ENCODE peak calls at places on chromosomes 12 and 14, in six cellular contexts. One of them, this sample, is unnamed.

GRCh38 chr14:104721704-104722431 is 2.2 kb upstream of the ADSS1 start:
- DNase-seq in GM04504: no peak
- DNase-seq in frontal cortex: peak
- DNase-seq in H9: no peak
- DNase-seq in head of caudate nucleus: no peak
- DNase-seq in AG04450: no peak
- DNase-seq in this sample: no peak

GRCh38 chr14:93999573-93999972 is 2.5 kb downstream of the CCDC197 start:
- DNase-seq in GM04504: no peak
- DNase-seq in frontal cortex: no peak
- DNase-seq in H9: no peak
- DNase-seq in head of caudate nucleus: no peak
- DNase-seq in AG04450: no peak
- DNase-seq in this sample: no peak

GRCh38 chr12:109098671-109099070 is 1.3 kb downstream of the UNG start:
- DNase-seq in GM04504: no peak
- DNase-seq in frontal cortex: no peak
- DNase-seq in H9: no peak
- DNase-seq in head of caudate nucleus: no peak
- DNase-seq in AG04450: no peak
- DNase-seq in this sample: no peak

GRCh38 chr14:93304771-93305170 is 28.1 kb downstream of the BTBD7 start:
- DNase-seq in GM04504: no peak
- DNase-seq in frontal cortex: no peak
- DNase-seq in H9: no peak
- DNase-seq in head of caudate nucleus: no peak
- DNase-seq in AG04450: no peak
- DNase-seq in this sample: peak

GRCh38 chr12:6631549-6631961 is 4.2 kb downstream of the LPAR5 start:
- DNase-seq in GM04504: no peak
- DNase-seq in frontal cortex: no peak
- DNase-seq in H9: no peak
- DNase-seq in head of caudate nucleus: no peak
- DNase-seq in AG04450: no peak
- DNase-seq in this sample: no peak

GRCh38 chr12:60231976-60232907 is 636.4 kb downstream of the SLC16A7 start:
- DNase-seq in GM04504: no peak
- DNase-seq in frontal cortex: no peak
- DNase-seq in H9: no peak
- DNase-seq in head of caudate nucleus: no peak
- DNase-seq in AG04450: no peak
- DNase-seq in this sample: no peak

GRCh38 chr12:53683983-53684382 is 8.1 kb upstream of the ATP5MC2 start:
- DNase-seq in GM04504: no peak
- DNase-seq in frontal cortex: no peak
- DNase-seq in H9: no peak
- DNase-seq in head of caudate nucleus: no peak
- DNase-seq in AG04450: no peak
- DNase-seq in this sample: no peak

GRCh38 chr12:115251727-115252126 is 567.8 kb upstream of the TBX3 start:
- DNase-seq in GM04504: no peak
- DNase-seq in frontal cortex: no peak
- DNase-seq in H9: no peak
- DNase-seq in head of caudate nucleus: no peak
- DNase-seq in AG04450: no peak
- DNase-seq in this sample: peak

GRCh38 chr14:77376380-77376770 is 519 bp downstream of the TMED8 start:
- DNase-seq in GM04504: no peak
- DNase-seq in frontal cortex: no peak
- DNase-seq in H9: peak
- DNase-seq in head of caudate nucleus: peak
- DNase-seq in AG04450: no peak
- DNase-seq in this sample: no peak

GRCh38 chr12:26940820-26941219 is 2.5 kb downstream of the FGFR1OP2 start:
- DNase-seq in GM04504: no peak
- DNase-seq in frontal cortex: no peak
- DNase-seq in H9: no peak
- DNase-seq in head of caudate nucleus: peak
- DNase-seq in AG04450: no peak
- DNase-seq in this sample: peak

GRCh38 chr14:52835122-52835903 is 43.9 kb upstream of the GNPNAT1 start:
- DNase-seq in GM04504: no peak
- DNase-seq in frontal cortex: no peak
- DNase-seq in H9: peak
- DNase-seq in head of caudate nucleus: peak
- DNase-seq in AG04450: no peak
- DNase-seq in this sample: peak

GRCh38 chr12:114689075-114689994 is 5.4 kb upstream of the TBX3 start:
- DNase-seq in GM04504: no peak
- DNase-seq in frontal cortex: no peak
- DNase-seq in H9: no peak
- DNase-seq in head of caudate nucleus: no peak
- DNase-seq in AG04450: no peak
- DNase-seq in this sample: no peak

GRCh38 chr12:12470751-12471300 is 91.8 kb downstream of the DUSP16 start:
- DNase-seq in GM04504: no peak
- DNase-seq in frontal cortex: no peak
- DNase-seq in H9: no peak
- DNase-seq in head of caudate nucleus: no peak
- DNase-seq in AG04450: no peak
- DNase-seq in this sample: no peak

GRCh38 chr12:96210376-96211055 is 16.3 kb downstream of the ELK3 start:
- DNase-seq in GM04504: no peak
- DNase-seq in frontal cortex: no peak
- DNase-seq in H9: no peak
- DNase-seq in head of caudate nucleus: no peak
- DNase-seq in AG04450: no peak
- DNase-seq in this sample: no peak

GRCh38 chr12:13258717-13259119 is 62.2 kb downstream of the EMP1 start:
- DNase-seq in GM04504: no peak
- DNase-seq in frontal cortex: no peak
- DNase-seq in H9: no peak
- DNase-seq in head of caudate nucleus: no peak
- DNase-seq in AG04450: no peak
- DNase-seq in this sample: no peak

GRCh38 chr12:125220404-125221273 is 155.4 kb downstream of the AACS start:
- DNase-seq in GM04504: no peak
- DNase-seq in frontal cortex: no peak
- DNase-seq in H9: no peak
- DNase-seq in head of caudate nucleus: peak
- DNase-seq in AG04450: no peak
- DNase-seq in this sample: no peak

GRCh38 chr14:89372156-89372555 is 44.9 kb downstream of the FOXN3 start:
- DNase-seq in GM04504: no peak
- DNase-seq in frontal cortex: no peak
- DNase-seq in H9: no peak
- DNase-seq in head of caudate nucleus: no peak
- DNase-seq in AG04450: no peak
- DNase-seq in this sample: no peak

GRCh38 chr12:29133141-29133540 is 15.9 kb upstream of the FAR2 start:
- DNase-seq in GM04504: no peak
- DNase-seq in frontal cortex: no peak
- DNase-seq in H9: no peak
- DNase-seq in head of caudate nucleus: no peak
- DNase-seq in AG04450: no peak
- DNase-seq in this sample: no peak

GRCh38 chr12:49720214-49720613 is 13.0 kb upstream of the FMNL3 start:
- DNase-seq in GM04504: no peak
- DNase-seq in frontal cortex: no peak
- DNase-seq in H9: no peak
- DNase-seq in head of caudate nucleus: no peak
- DNase-seq in AG04450: no peak
- DNase-seq in this sample: no peak

GRCh38 chr12:113231275-113232231 is 10.3 kb downstream of the TPCN1 start:
- DNase-seq in GM04504: no peak
- DNase-seq in frontal cortex: no peak
- DNase-seq in H9: peak
- DNase-seq in head of caudate nucleus: peak
- DNase-seq in AG04450: no peak
- DNase-seq in this sample: peak

GRCh38 chr12:86623267-86623666 is 367.1 kb upstream of the MGAT4C start:
- DNase-seq in GM04504: no peak
- DNase-seq in frontal cortex: no peak
- DNase-seq in H9: no peak
- DNase-seq in head of caudate nucleus: no peak
- DNase-seq in AG04450: no peak
- DNase-seq in this sample: peak

GRCh38 chr14:103724116-103724515 is 8.5 kb downstream of the ZFYVE21 start:
- DNase-seq in GM04504: no peak
- DNase-seq in frontal cortex: no peak
- DNase-seq in H9: no peak
- DNase-seq in head of caudate nucleus: no peak
- DNase-seq in AG04450: no peak
- DNase-seq in this sample: peak

GRCh38 chr14:37139710-37140109 is 32.7 kb downstream of the SLC25A21 start:
- DNase-seq in GM04504: no peak
- DNase-seq in frontal cortex: no peak
- DNase-seq in H9: no peak
- DNase-seq in head of caudate nucleus: no peak
- DNase-seq in AG04450: no peak
- DNase-seq in this sample: peak

GRCh38 chr14:22112004-22112403 is 438.4 kb upstream of the OR4E1 start:
- DNase-seq in GM04504: no peak
- DNase-seq in frontal cortex: no peak
- DNase-seq in H9: no peak
- DNase-seq in head of caudate nucleus: no peak
- DNase-seq in AG04450: no peak
- DNase-seq in this sample: no peak

GRCh38 chr12:86257173-86257572 is 982 bp upstream of the MGAT4C start:
- DNase-seq in GM04504: no peak
- DNase-seq in frontal cortex: no peak
- DNase-seq in H9: no peak
- DNase-seq in head of caudate nucleus: no peak
- DNase-seq in AG04450: no peak
- DNase-seq in this sample: no peak

GRCh38 chr12:52608161-52608560 is 6.9 kb upstream of the KRT72 start:
- DNase-seq in GM04504: no peak
- DNase-seq in frontal cortex: no peak
- DNase-seq in H9: peak
- DNase-seq in head of caudate nucleus: no peak
- DNase-seq in AG04450: no peak
- DNase-seq in this sample: no peak

GRCh38 chr12:104805186-104805585 is 152.9 kb downstream of the SLC41A2 start:
- DNase-seq in GM04504: peak
- DNase-seq in frontal cortex: no peak
- DNase-seq in H9: no peak
- DNase-seq in head of caudate nucleus: no peak
- DNase-seq in AG04450: peak
- DNase-seq in this sample: peak

GRCh38 chr14:101587403-101587998 is 26.2 kb downstream of the DIO3 start:
- DNase-seq in GM04504: no peak
- DNase-seq in frontal cortex: no peak
- DNase-seq in H9: no peak
- DNase-seq in head of caudate nucleus: no peak
- DNase-seq in AG04450: no peak
- DNase-seq in this sample: peak

GRCh38 chr14:89121961-89122675 is 294.9 kb downstream of the FOXN3 start:
- DNase-seq in GM04504: no peak
- DNase-seq in frontal cortex: no peak
- DNase-seq in H9: peak
- DNase-seq in head of caudate nucleus: no peak
- DNase-seq in AG04450: no peak
- DNase-seq in this sample: no peak

GRCh38 chr12:123167329-123167728 is 16.4 kb upstream of the PITPNM2 start:
- DNase-seq in GM04504: no peak
- DNase-seq in frontal cortex: no peak
- DNase-seq in H9: no peak
- DNase-seq in head of caudate nucleus: no peak
- DNase-seq in AG04450: no peak
- DNase-seq in this sample: peak

GRCh38 chr12:103513875-103514274 is 18.1 kb upstream of the C12orf42 start:
- DNase-seq in GM04504: no peak
- DNase-seq in frontal cortex: no peak
- DNase-seq in H9: no peak
- DNase-seq in head of caudate nucleus: no peak
- DNase-seq in AG04450: no peak
- DNase-seq in this sample: no peak

GRCh38 chr12:92362109-92362508 is 216.5 kb upstream of the BTG1 start:
- DNase-seq in GM04504: no peak
- DNase-seq in frontal cortex: no peak
- DNase-seq in H9: no peak
- DNase-seq in head of caudate nucleus: no peak
- DNase-seq in AG04450: no peak
- DNase-seq in this sample: no peak

GRCh38 chr14:91329615-91330014 is 85.1 kb upstream of the GPR68 start:
- DNase-seq in GM04504: no peak
- DNase-seq in frontal cortex: no peak
- DNase-seq in H9: no peak
- DNase-seq in head of caudate nucleus: no peak
- DNase-seq in AG04450: no peak
- DNase-seq in this sample: no peak

GRCh38 chr12:1839464-1839863 is 19.1 kb downstream of the LRTM2 start:
- DNase-seq in GM04504: no peak
- DNase-seq in frontal cortex: no peak
- DNase-seq in H9: no peak
- DNase-seq in head of caudate nucleus: no peak
- DNase-seq in AG04450: no peak
- DNase-seq in this sample: no peak

GRCh38 chr12:122848471-122849351 is 13.5 kb downstream of the HIP1R start:
- DNase-seq in GM04504: no peak
- DNase-seq in frontal cortex: no peak
- DNase-seq in H9: no peak
- DNase-seq in head of caudate nucleus: no peak
- DNase-seq in AG04450: no peak
- DNase-seq in this sample: no peak

GRCh38 chr12:98466970-98467369 is 48.4 kb upstream of the TMPO start:
- DNase-seq in GM04504: no peak
- DNase-seq in frontal cortex: no peak
- DNase-seq in H9: no peak
- DNase-seq in head of caudate nucleus: no peak
- DNase-seq in AG04450: no peak
- DNase-seq in this sample: no peak

GRCh38 chr14:91108941-91109611 is 4.8 kb upstream of the DGLUCY start:
- DNase-seq in GM04504: no peak
- DNase-seq in frontal cortex: no peak
- DNase-seq in H9: no peak
- DNase-seq in head of caudate nucleus: no peak
- DNase-seq in AG04450: no peak
- DNase-seq in this sample: no peak

GRCh38 chr12:27732281-27732680 is 21.6 kb downstream of the MRPS35 start:
- DNase-seq in GM04504: no peak
- DNase-seq in frontal cortex: no peak
- DNase-seq in H9: peak
- DNase-seq in head of caudate nucleus: no peak
- DNase-seq in AG04450: no peak
- DNase-seq in this sample: no peak